ENCODE peak calls at places on chromosomes 4 and X, in four cellular contexts. K is amniotic epithelial cell, B is HCT116, P is AG04450. E is an unnamed sample.

GRCh38 chrX:26848511-26848910 is 614.6 kb downstream of the PPP4R3C start:
- DNase-seq in B (no peak), P (no peak), K (peak), E (no peak)

GRCh38 chr4:87506974-87507701 is 22.0 kb downstream of the SPARCL1 start:
- DNase-seq in B (no peak), K (peak), P (peak), E (peak)

GRCh38 chr4:108941914-108942379 is 179.1 kb upstream of the ETNPPL start:
- DNase-seq in K (no peak), B (no peak), P (no peak), E (no peak)

GRCh38 chr4:7655549-7656243 is 221.0 kb upstream of the PSAPL1 start:
- DNase-seq in P (no peak), B (no peak), K (peak), E (no peak)

GRCh38 chr4:95446204-95446603 is 102.6 kb downstream of the UNC5C start:
- DNase-seq in P (no peak), K (no peak), B (no peak), E (no peak)

GRCh38 chr4:7103031-7103598 is 35.3 kb upstream of the GRPEL1 start:
- DNase-seq in K (peak), P (no peak), B (peak), E (no peak)

GRCh38 chr4:186149872-186150271 is 41.5 kb upstream of the CYP4V2 start:
- DNase-seq in P (no peak), K (peak), B (no peak), E (no peak)

GRCh38 chr4:112234952-112235609 is 3.5 kb downstream of the AP1AR start:
- DNase-seq in K (peak), P (peak), B (peak), E (peak)

GRCh38 chr4:137707626-137708025 is 175.3 kb upstream of the PCDH18 start:
- DNase-seq in B (no peak), K (peak), P (no peak), E (no peak)

GRCh38 chr4:8191136-8191747 is 7.8 kb upstream of the SH3TC1 start:
- DNase-seq in K (peak), P (no peak), B (peak), E (no peak)

GRCh38 chr4:8022767-8023695 is 83.4 kb upstream of the AFAP1 start:
- DNase-seq in B (no peak), K (no peak), P (no peak), E (no peak)

GRCh38 chr4:170700064-170700463 is 610.3 kb upstream of the AADAT start:
- DNase-seq in K (no peak), B (no peak), P (no peak), E (no peak)

GRCh38 chr4:47383829-47384427 is 79.6 kb downstream of the COMMD8 start:
- DNase-seq in K (peak), P (peak), B (peak), E (no peak)

GRCh38 chr4:156660470-156660869 is 311.1 kb downstream of the PDGFC start:
- DNase-seq in K (no peak), B (no peak), P (no peak), E (no peak)